ENCODE peak calls at places on chromosomes 3 and 15, in eight cellular contexts. V is pulmonary artery endothelial cell, W is lower leg skin, H is H7, M is dorsolateral prefrontal cortex, D is KBM-7, Q is HuH-7.5, K is activated gamma-delta T cell. T is an unnamed sample.

GRCh38 chr3:72820405-72820804 is 27.8 kb downstream of the SHQ1 start:
- DNase-seq in V (peak; percentile 81), W (peak; percentile 35), H (no peak), M (no peak), D (peak; percentile 52), Q (no peak), K (no peak), T (no peak)

GRCh38 chr15:31307270-31308184 is 19.1 kb upstream of the KLF13 start:
- DNase-seq in V (no peak), W (peak; percentile 11), H (peak; percentile 54), M (peak; percentile 32), D (no peak), Q (no peak), K (no peak), T (no peak)

GRCh38 chr3:117019082-117019713 is 309.6 kb downstream of the TUSC7 start:
- DNase-seq in V (peak; percentile 11), W (peak; percentile 43), H (peak; percentile 41), M (peak; percentile 75), D (peak; percentile 61), Q (peak; percentile 6), K (no peak), T (peak; percentile 91)

GRCh38 chr15:53976844-53977392 is 1.3 kb upstream of the UNC13C start:
- DNase-seq in V (no peak), W (no peak), H (peak; percentile 44), M (peak; percentile 36), D (no peak), Q (peak; percentile 25), K (no peak), T (peak; percentile 37)

GRCh38 chr3:112776000-112776399 is 70.7 kb downstream of the CD200R1L start:
- DNase-seq in V (no peak), W (no peak), H (no peak), M (no peak), D (no peak), Q (no peak), K (no peak), T (no peak)

GRCh38 chr3:11381563-11381962 is 109.4 kb downstream of the ATG7 start:
- DNase-seq in V (no peak), W (no peak), H (no peak), M (no peak), D (no peak), Q (no peak), K (no peak), T (no peak)

GRCh38 chr3:182947892-182948291 is 32.4 kb downstream of the DCUN1D1 start:
- DNase-seq in V (no peak), W (no peak), H (no peak), M (no peak), D (peak; percentile 14), Q (peak; percentile 17), K (no peak), T (peak; percentile 27)

GRCh38 chr3:132654190-132654589 is 5.4 kb downstream of the ACAD11 start:
- DNase-seq in V (no peak), W (no peak), H (no peak), M (no peak), D (no peak), Q (no peak), K (no peak), T (no peak)

GRCh38 chr15:59862191-59863155 is 141.6 kb upstream of the FOXB1 start:
- DNase-seq in V (no peak), W (no peak), H (no peak), M (no peak), D (no peak), Q (no peak), K (no peak), T (no peak)

GRCh38 chr3:137692803-137693431 is 71.2 kb upstream of the SOX14 start:
- DNase-seq in V (no peak), W (no peak), H (peak; percentile 69), M (no peak), D (peak; percentile 57), Q (peak; percentile 18), K (no peak), T (peak; percentile 84)

GRCh38 chr3:13644341-13645082 is 95.6 kb downstream of the FBLN2 start:
- DNase-seq in V (no peak), W (no peak), H (no peak), M (no peak), D (no peak), Q (no peak), K (no peak), T (no peak)

GRCh38 chr15:40770147-40770721 is 454 bp downstream of the C15orf62 start:
- DNase-seq in V (no peak), W (no peak), H (peak; percentile 63), M (no peak), D (no peak), Q (no peak), K (no peak), T (no peak)

GRCh38 chr3:119700920-119701734 is 1.7 kb upstream of the CFAP91 start:
- DNase-seq in V (no peak), W (no peak), H (no peak), M (no peak), D (no peak), Q (no peak), K (no peak), T (no peak)

GRCh38 chr3:178289544-178290160 is 246.6 kb upstream of the KCNMB2 start:
- DNase-seq in V (no peak), W (no peak), H (no peak), M (no peak), D (peak; percentile 62), Q (no peak), K (no peak), T (no peak)

GRCh38 chr3:61562810-61563613 is 1.6 kb downstream of the PTPRG start:
- DNase-seq in V (no peak), W (no peak), H (peak; percentile 73), M (no peak), D (peak; percentile 34), Q (no peak), K (no peak), T (peak; percentile 39)

GRCh38 chr3:47280519-47280918 is 2.1 kb downstream of the KIF9 start:
- DNase-seq in V (no peak), W (no peak), H (no peak), M (no peak), D (no peak), Q (no peak), K (no peak), T (no peak)

GRCh38 chr15:31326729-31327673 is at the start of gene KLF13:
- DNase-seq in V (no peak), W (no peak), H (peak; percentile 83), M (peak; percentile 69), D (no peak), Q (peak; percentile 63), K (peak; percentile 84), T (no peak)

GRCh38 chr3:173001622-173002021 is 139.4 kb downstream of the SPATA16 start:
- DNase-seq in V (no peak), W (no peak), H (no peak), M (no peak), D (no peak), Q (no peak), K (no peak), T (no peak)

GRCh38 chr3:21718161-21718765 is 32.7 kb downstream of the ZNF385D start:
- DNase-seq in V (no peak), W (no peak), H (no peak), M (no peak), D (no peak), Q (no peak), K (no peak), T (no peak)

GRCh38 chr3:120203016-120203415 is 82.0 kb downstream of the GPR156 start:
- DNase-seq in V (peak; percentile 55), W (peak; percentile 43), H (no peak), M (no peak), D (peak; percentile 28), Q (no peak), K (no peak), T (peak; percentile 6)

T was measured in GM23338.